ENCODE peak calls at places on chromosomes 16 and 17, in four cellular contexts. K, P, N and E are unnamed samples.

GRCh38 chr16:78915916-78916315 is 684.6 kb downstream of the MAF start:
- DNase-seq in P (no peak), K (no peak), N (no peak), E (no peak)

GRCh38 chr16:3761375-3762079 is 44.2 kb upstream of the TRAP1 start:
- DNase-seq in K (no peak), P (no peak), N (no peak), E (no peak)

GRCh38 chr17:82370471-82371332 is 863 bp upstream of the UTS2R start:
- DNase-seq in N (no peak), K (no peak), P (no peak), E (no peak)

GRCh38 chr16:22262460-22262859 is 34.7 kb upstream of the POLR3E start:
- DNase-seq in K (no peak), P (no peak), N (no peak), E (peak; percentile 6)

GRCh38 chr16:17590711-17591654 is 120.2 kb upstream of the XYLT1 start:
- DNase-seq in K (no peak), N (no peak), P (no peak), E (no peak)

GRCh38 chr17:40561871-40562611 is 3.2 kb downstream of the CCR7 start:
- DNase-seq in P (no peak), K (peak; percentile 42), N (no peak), E (no peak)

GRCh38 chr17:32831627-32832243 is 45.2 kb downstream of the MYO1D start:
- DNase-seq in N (no peak), K (no peak), P (no peak), E (no peak)

GRCh38 chr16:68640972-68641371 is 4.1 kb upstream of the CDH3 start:
- DNase-seq in P (no peak), N (no peak), K (no peak), E (peak; percentile 14)

GRCh38 chr16:84562174-84562815 is 55.6 kb downstream of the COTL1 start:
- DNase-seq in P (no peak), N (no peak), K (no peak), E (no peak)

GRCh38 chr17:64491034-64491860 is 5.6 kb downstream of the POLG2 start:
- DNase-seq in K (no peak), P (no peak), N (no peak), E (peak; percentile 52)

DNA sequence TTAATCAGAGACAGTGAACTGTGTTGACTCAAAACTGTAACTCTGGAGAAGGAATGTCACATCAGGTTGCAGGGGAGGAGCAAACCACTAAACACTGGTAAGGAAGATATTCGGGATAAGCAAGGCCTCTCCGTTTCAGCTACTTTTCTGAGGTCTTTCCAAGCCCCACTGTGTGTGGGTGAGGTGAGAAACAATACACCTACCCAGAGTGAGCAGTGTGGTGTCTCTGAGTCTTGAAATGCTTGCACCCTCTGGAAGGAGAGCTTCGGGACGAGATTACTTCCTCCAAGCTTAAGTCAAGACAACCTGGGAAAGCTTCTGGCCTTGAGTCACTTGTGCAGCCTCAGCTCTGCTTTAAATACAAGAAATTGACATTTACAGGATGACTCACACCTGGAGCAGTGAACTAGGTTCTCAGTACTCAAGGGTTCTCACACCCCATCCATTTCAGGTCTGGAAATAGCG is 2.5 kb upstream of the MAP3K14 start:
- DNase-seq in K (no peak), P (no peak), N (no peak), E (peak; percentile 74)
- H2BK15ac ChIP-seq in K (no peak overlapping the region), P (no peak overlapping the region), N (no peak overlapping the region), E (no peak overlapping the region)

DNA sequence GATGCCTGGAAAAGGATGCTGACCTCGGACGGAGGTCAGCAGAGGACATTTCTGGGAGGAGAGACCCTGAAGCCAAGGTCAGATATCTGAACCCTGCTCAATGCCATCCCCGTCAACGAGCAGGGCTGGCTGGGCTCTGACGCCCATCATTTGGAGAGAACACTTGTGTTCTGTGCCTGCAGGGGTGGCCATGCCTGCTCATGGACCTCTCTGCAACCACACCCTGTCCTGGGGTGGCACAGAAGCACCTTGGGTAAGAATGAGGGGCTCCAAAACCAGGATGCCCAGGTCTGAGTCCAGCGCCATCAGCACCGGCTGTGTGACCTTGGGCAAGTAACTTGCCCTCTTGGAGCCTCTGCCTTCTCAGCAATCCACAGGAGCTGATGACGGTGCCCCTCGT is 293.7 kb upstream of the FOXF1 start:
- DNase-seq in K (no peak), P (no peak), N (no peak), E (no peak)
- H2AK5ac ChIP-seq in K (no peak overlapping the region), P (no peak overlapping the region), N (no peak overlapping the region), E (no peak overlapping the region)

GRCh38 chr16:27687605-27688004 is 137.7 kb downstream of the KATNIP start:
- DNase-seq in P (no peak), N (no peak), K (no peak), E (no peak)
- H2BK12ac ChIP-seq in P (no peak overlapping the region), N (no peak overlapping the region), K (no peak overlapping the region), E (no peak overlapping the region)

GRCh38 chr17:76384222-76384986 is at the start of gene SPHK1:
- DNase-seq in N (peak; percentile 75), K (peak; percentile 75), P (no peak), E (peak; percentile 78)
- H2BK15ac ChIP-seq in N (peak within 1 kb of the TSS; percentile 98), K (no peak within 1 kb of the TSS), P (no peak within 1 kb of the TSS), E (peak within 1 kb of the TSS; percentile 94)

DNA sequence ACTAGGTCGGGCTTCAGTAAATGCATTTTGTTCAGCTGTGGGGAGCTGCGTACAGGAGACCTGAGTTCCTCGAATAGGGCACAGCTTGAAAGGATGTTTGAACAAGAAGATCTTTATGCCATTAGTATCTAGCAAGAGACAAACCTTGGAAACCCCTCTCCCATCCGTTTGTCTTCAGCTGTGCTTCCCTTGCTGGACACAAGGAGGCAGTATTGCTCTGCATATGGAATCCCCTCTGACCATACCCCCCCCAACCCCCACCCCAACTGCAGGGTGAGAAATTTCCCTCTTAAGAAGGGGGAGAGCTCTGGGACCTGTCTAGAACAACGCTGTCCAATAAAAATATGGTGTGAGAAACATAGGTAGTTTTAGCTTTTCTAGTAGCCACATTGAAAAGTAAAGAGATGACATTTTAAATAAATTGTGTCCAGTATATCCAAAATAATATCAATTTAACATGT is 1.6 kb downstream of the MRM1 start:
- DNase-seq in P (no peak), K (peak; percentile 79), N (peak; percentile 74), E (peak; percentile 80)
- H2AK5ac ChIP-seq in P (no peak overlapping the region), K (no peak overlapping the region), N (no peak overlapping the region), E (no peak overlapping the region)